ENCODE peak calls at places on chromosomes 1 and 21, in five cellular contexts. One of them, this sample, is unnamed. For H3K36me3, the result is how much of the 10 kb centered on the place peaks cover.

GRCh38 chr1:168689726-168690602 is 39.0 kb downstream of the DPT start:
- DNase-seq in ovary: no peak
- DNase-seq in adrenal gland: no peak
- DNase-seq in IMR-90: no peak
- DNase-seq in spleen: no peak
- DNase-seq in this sample: no peak

GRCh38 chr1:91619881-91620280 is 119.2 kb downstream of the CDC7 start:
- DNase-seq in ovary: no peak
- DNase-seq in adrenal gland: no peak
- DNase-seq in IMR-90: no peak
- DNase-seq in spleen: no peak
- DNase-seq in this sample: no peak

GRCh38 chr1:176994926-176995596 is 169.5 kb downstream of the ASTN1 start:
- DNase-seq in ovary: no peak
- DNase-seq in adrenal gland: no peak
- DNase-seq in IMR-90: no peak
- DNase-seq in spleen: no peak
- DNase-seq in this sample: no peak

GRCh38 chr1:231724876-231725647 is 98.5 kb downstream of the DISC1 start:
- DNase-seq in ovary: no peak
- DNase-seq in adrenal gland: peak
- DNase-seq in IMR-90: peak
- DNase-seq in spleen: no peak
- DNase-seq in this sample: no peak

GRCh38 chr1:39761557-39762260 is 9.4 kb downstream of the OXCT2 start:
- DNase-seq in ovary: no peak
- DNase-seq in adrenal gland: no peak
- DNase-seq in IMR-90: no peak
- DNase-seq in spleen: no peak
- DNase-seq in this sample: no peak

GRCh38 chr1:44112486-44112885 is 6.1 kb upstream of the KLF17 start:
- DNase-seq in ovary: no peak
- DNase-seq in adrenal gland: peak
- DNase-seq in IMR-90: peak
- DNase-seq in spleen: no peak
- DNase-seq in this sample: no peak

GRCh38 chr1:230169454-230170152 is 102.6 kb downstream of the GALNT2 start:
- DNase-seq in ovary: no peak
- DNase-seq in adrenal gland: peak
- DNase-seq in IMR-90: peak
- DNase-seq in spleen: no peak
- DNase-seq in this sample: no peak

GRCh38 chr21:16241021-16241420 is 511.2 kb downstream of the USP25 start:
- DNase-seq in ovary: no peak
- DNase-seq in adrenal gland: no peak
- DNase-seq in IMR-90: no peak
- DNase-seq in spleen: no peak
- DNase-seq in this sample: no peak

GRCh38 chr1:52237430-52237829 is 95.5 kb downstream of the ZFYVE9 start:
- DNase-seq in ovary: no peak
- DNase-seq in adrenal gland: no peak
- DNase-seq in IMR-90: peak
- DNase-seq in spleen: no peak
- DNase-seq in this sample: no peak

GRCh38 chr1:161365207-161365606 is 2.5 kb downstream of the CFAP126 start:
- DNase-seq in ovary: no peak
- DNase-seq in adrenal gland: no peak
- DNase-seq in IMR-90: no peak
- DNase-seq in spleen: no peak
- DNase-seq in this sample: no peak

GRCh38 chr1:100279954-100280682 is 14.1 kb downstream of the RTCA start:
- DNase-seq in ovary: no peak
- DNase-seq in adrenal gland: no peak
- DNase-seq in IMR-90: no peak
- DNase-seq in spleen: no peak
- DNase-seq in this sample: no peak

GRCh38 chr21:45223236-45223992 is 64.3 kb downstream of the POFUT2 start:
- DNase-seq in ovary: no peak
- DNase-seq in adrenal gland: no peak
- DNase-seq in IMR-90: no peak
- DNase-seq in spleen: no peak
- DNase-seq in this sample: no peak

GRCh38 chr21:25999935-26000582 is 170.5 kb downstream of the APP start:
- DNase-seq in ovary: no peak
- DNase-seq in adrenal gland: no peak
- DNase-seq in IMR-90: no peak
- DNase-seq in spleen: peak
- DNase-seq in this sample: no peak

GRCh38 chr1:241998412-241998921 is 431 bp downstream of the MAP1LC3C start:
- DNase-seq in ovary: peak
- DNase-seq in adrenal gland: peak
- DNase-seq in IMR-90: peak
- DNase-seq in spleen: peak
- DNase-seq in this sample: no peak

GRCh38 chr1:58250587-58250948 is 296.0 kb downstream of the OMA1 start:
- DNase-seq in ovary: no peak
- DNase-seq in adrenal gland: no peak
- DNase-seq in IMR-90: no peak
- DNase-seq in spleen: no peak
- DNase-seq in this sample: no peak

GRCh38 chr1:43879996-43880395 is 53.6 kb upstream of the ARTN start:
- DNase-seq in ovary: no peak
- DNase-seq in adrenal gland: no peak
- DNase-seq in IMR-90: no peak
- DNase-seq in spleen: no peak
- DNase-seq in this sample: no peak

GRCh38 chr1:108346137-108346536 is 102.3 kb upstream of the NBPF4 start:
- DNase-seq in ovary: no peak
- DNase-seq in adrenal gland: no peak
- DNase-seq in IMR-90: no peak
- DNase-seq in spleen: no peak
- DNase-seq in this sample: no peak

GRCh38 chr1:53031732-53032131 is 30.3 kb upstream of the PODN start:
- DNase-seq in ovary: no peak
- DNase-seq in adrenal gland: no peak
- DNase-seq in IMR-90: no peak
- DNase-seq in spleen: no peak
- DNase-seq in this sample: no peak

GRCh38 chr1:53344921-53345838 is 17.3 kb upstream of the LRP8 start:
- DNase-seq in ovary: peak
- DNase-seq in adrenal gland: no peak
- DNase-seq in IMR-90: no peak
- DNase-seq in spleen: peak
- DNase-seq in this sample: no peak

GRCh38 chr1:117128323-117129079 is 7.0 kb upstream of the TRIM45 start:
- DNase-seq in ovary: no peak
- DNase-seq in adrenal gland: no peak
- DNase-seq in IMR-90: peak
- DNase-seq in spleen: no peak
- DNase-seq in this sample: no peak

GRCh38 chr1:52927219-52928082 is at the start of gene SCP2:
- DNase-seq in ovary: peak
- DNase-seq in adrenal gland: peak
- DNase-seq in IMR-90: peak
- DNase-seq in spleen: peak
- DNase-seq in this sample: peak

GRCh38 chr1:111214086-111214801 is 13.3 kb upstream of the CHI3L2 start:
- DNase-seq in ovary: no peak
- DNase-seq in adrenal gland: no peak
- DNase-seq in IMR-90: peak
- DNase-seq in spleen: no peak
- DNase-seq in this sample: no peak

GRCh38 chr1:47637111-47637685 is 199.4 kb downstream of the FOXD2 start:
- DNase-seq in ovary: no peak
- DNase-seq in adrenal gland: no peak
- DNase-seq in IMR-90: no peak
- DNase-seq in spleen: no peak
- DNase-seq in this sample: no peak

GRCh38 chr1:92563457-92564216 is 76.9 kb upstream of the GFI1 start:
- DNase-seq in ovary: no peak
- DNase-seq in adrenal gland: no peak
- DNase-seq in IMR-90: no peak
- DNase-seq in spleen: no peak
- DNase-seq in this sample: no peak

GRCh38 chr1:16286122-16286521 is 49.1 kb upstream of the CPLANE2 start:
- DNase-seq in ovary: no peak
- DNase-seq in adrenal gland: no peak
- DNase-seq in IMR-90: no peak
- DNase-seq in spleen: no peak
- DNase-seq in this sample: no peak

GRCh38 chr1:17919525-17920439 is 164.6 kb downstream of the ACTL8 start:
- DNase-seq in ovary: no peak
- DNase-seq in adrenal gland: peak
- DNase-seq in IMR-90: peak
- DNase-seq in spleen: peak
- DNase-seq in this sample: no peak

GRCh38 chr21:18373631-18374030 is 30.0 kb downstream of the TMPRSS15 start:
- DNase-seq in ovary: no peak
- DNase-seq in adrenal gland: no peak
- DNase-seq in IMR-90: no peak
- DNase-seq in spleen: no peak
- DNase-seq in this sample: no peak

GRCh38 chr1:218553197-218553596 is 208.1 kb downstream of the TGFB2 start:
- DNase-seq in ovary: no peak
- DNase-seq in adrenal gland: no peak
- DNase-seq in IMR-90: no peak
- DNase-seq in spleen: no peak
- DNase-seq in this sample: no peak

GRCh38 chr1:33319949-33320618 is 814 bp downstream of the A3GALT2 start:
- DNase-seq in ovary: no peak
- DNase-seq in adrenal gland: no peak
- DNase-seq in IMR-90: no peak
- DNase-seq in spleen: peak
- DNase-seq in this sample: no peak

GRCh38 chr21:46424621-46425020 is 34.1 kb upstream of the DIP2A start:
- DNase-seq in ovary: no peak
- DNase-seq in adrenal gland: no peak
- DNase-seq in IMR-90: no peak
- DNase-seq in spleen: peak
- DNase-seq in this sample: no peak

GRCh38 chr21:46424062-46424591 is 34.6 kb upstream of the DIP2A start:
- DNase-seq in ovary: no peak
- DNase-seq in adrenal gland: no peak
- DNase-seq in IMR-90: no peak
- DNase-seq in spleen: peak
- DNase-seq in this sample: no peak

GRCh38 chr21:46425061-46425460 is 33.6 kb upstream of the DIP2A start:
- DNase-seq in ovary: no peak
- DNase-seq in adrenal gland: no peak
- DNase-seq in IMR-90: no peak
- DNase-seq in spleen: peak
- DNase-seq in this sample: no peak

GRCh38 chr21:46426313-46427046 is 32.2 kb upstream of the DIP2A start:
- DNase-seq in ovary: no peak
- DNase-seq in adrenal gland: no peak
- DNase-seq in IMR-90: no peak
- DNase-seq in spleen: peak
- DNase-seq in this sample: no peak

GRCh38 chr21:46425566-46425965 is 33.1 kb upstream of the DIP2A start:
- DNase-seq in ovary: no peak
- DNase-seq in adrenal gland: no peak
- DNase-seq in IMR-90: no peak
- DNase-seq in spleen: peak
- DNase-seq in this sample: no peak
- H3K36me3 ChIP-seq in ovary: under half
- H3K36me3 ChIP-seq in adrenal gland: under half
- H3K36me3 ChIP-seq in IMR-90: under half
- H3K36me3 ChIP-seq in spleen: under half
- H3K36me3 ChIP-seq in this sample: under half

DNA sequence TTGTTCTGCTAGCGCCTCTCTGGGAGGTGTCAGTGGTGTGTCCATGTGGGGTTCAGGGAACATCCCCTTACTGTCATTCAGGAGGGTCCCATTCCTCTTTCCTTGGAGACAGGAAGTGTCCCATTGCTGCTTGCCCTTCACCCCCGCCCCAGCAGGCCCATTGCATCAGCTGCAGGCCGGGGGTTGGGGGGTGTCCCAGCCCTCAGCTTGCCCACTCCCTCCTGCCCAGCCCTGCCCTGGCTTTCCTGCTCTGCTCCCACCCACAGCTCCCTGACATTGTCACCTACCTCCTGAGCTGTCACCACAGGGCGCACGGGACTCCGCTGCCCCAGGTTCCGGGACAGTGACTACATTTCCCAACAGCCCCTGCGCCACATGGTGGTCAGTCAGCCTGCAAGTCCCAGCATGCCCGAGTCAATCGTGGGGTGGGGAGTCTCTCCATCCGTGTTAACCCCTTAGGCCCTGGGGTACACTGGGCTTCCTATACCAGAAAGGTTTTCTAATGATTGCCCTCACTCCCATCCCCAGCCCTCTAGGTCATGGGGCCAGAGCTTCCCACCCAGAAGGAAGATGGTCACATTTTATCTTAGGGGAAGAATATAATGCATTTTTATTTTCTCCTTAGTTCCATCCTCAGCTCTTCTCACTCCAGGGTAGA is at the start of gene INPP5B:
- DNase-seq in ovary: peak
- DNase-seq in adrenal gland: peak
- DNase-seq in IMR-90: peak
- DNase-seq in spleen: peak
- DNase-seq in this sample: peak
- TF ChIP-seq POLR2A in ovary: peak
- TF ChIP-seq POLR2A in adrenal gland: peak
- TF ChIP-seq POLR2A in IMR-90: peak
- TF ChIP-seq POLR2A in spleen: no peak
- TF ChIP-seq POLR2A in this sample: no peak

DNA sequence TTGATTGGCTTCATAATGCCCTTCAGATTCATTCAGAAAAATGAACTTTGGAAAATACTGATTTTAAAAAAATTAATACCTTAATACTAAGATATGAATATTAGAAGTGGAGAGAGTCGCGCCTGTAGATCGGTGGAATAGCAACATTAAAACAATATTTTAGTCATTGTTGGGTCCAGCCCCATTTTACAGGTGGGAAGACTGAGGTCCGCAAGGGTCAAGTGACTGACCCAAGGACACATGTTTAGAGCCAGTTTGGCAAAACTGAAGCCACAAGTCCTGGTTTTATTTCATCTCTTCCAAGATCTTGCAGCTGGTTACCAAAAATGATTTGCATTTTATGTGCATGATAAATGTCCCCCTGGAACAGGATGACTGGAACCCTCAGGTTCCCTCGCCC is 113.6 kb upstream of the TMEM51 start:
- DNase-seq in ovary: no peak
- DNase-seq in adrenal gland: no peak
- DNase-seq in IMR-90: no peak
- DNase-seq in spleen: no peak
- DNase-seq in this sample: no peak
- TF ChIP-seq CTCF in ovary: no peak
- TF ChIP-seq CTCF in adrenal gland: no peak
- TF ChIP-seq CTCF in IMR-90: no peak
- TF ChIP-seq CTCF in spleen: no peak
- TF ChIP-seq CTCF in this sample: no peak

DNA sequence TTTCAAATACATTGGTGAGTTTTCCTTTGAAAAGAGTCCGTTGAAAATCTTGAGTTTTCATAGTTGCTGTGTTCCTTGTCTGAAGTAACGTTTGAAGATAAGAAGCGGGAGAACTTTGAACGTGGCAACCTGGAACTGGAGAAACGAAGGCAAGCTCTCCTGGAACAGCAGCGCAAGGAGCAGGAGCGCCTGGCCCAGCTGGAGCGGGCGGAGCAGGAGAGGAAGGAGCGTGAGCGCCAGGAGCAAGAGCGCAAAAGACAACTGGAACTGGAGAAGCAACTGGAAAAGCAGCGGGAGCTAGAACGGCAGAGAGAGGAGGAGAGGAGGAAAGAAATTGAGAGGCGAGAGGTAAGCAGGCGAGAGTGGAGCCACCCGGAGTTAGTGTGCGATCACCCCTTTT is 129.7 kb downstream of the ITSN1 start:
- DNase-seq in ovary: no peak
- DNase-seq in adrenal gland: no peak
- DNase-seq in IMR-90: no peak
- DNase-seq in spleen: no peak
- DNase-seq in this sample: no peak
- H3K36me3 ChIP-seq in ovary: under half
- H3K36me3 ChIP-seq in adrenal gland: under half
- H3K36me3 ChIP-seq in IMR-90: under half
- H3K36me3 ChIP-seq in spleen: under half
- H3K36me3 ChIP-seq in this sample: under half

This sample was measured in prostate gland.